ENCODE peak calls at places on chromosome 3, in seven cellular contexts. Y is GM12878, F is Peyer's patch, Z is A549, U is tibial artery, L is endothelial cell of umbilical vein, A is SK-N-SH. G is an unnamed sample.

GRCh38 chr3:39104961-39105686 is 2.3 kb downstream of the GORASP1 start:
- DNase-seq in F (no peak), L (no peak), Y (no peak), U (no peak), A (no peak), Z (no peak), G (no peak)

GRCh38 chr3:15882577-15882976 is 84.8 kb upstream of the ANKRD28 start:
- DNase-seq in L (no peak), F (no peak), A (no peak), Y (no peak), Z (no peak), U (no peak), G (no peak)

GRCh38 chr3:127103116-127103515 is 89.8 kb upstream of the PRR23E start:
- DNase-seq in Z (no peak), L (no peak), F (no peak), A (no peak), U (no peak), Y (no peak), G (no peak)

GRCh38 chr3:128435058-128435457 is 31.6 kb downstream of the DNAJB8 start:
- DNase-seq in Z (no peak), Y (no peak), F (no peak), A (peak), U (no peak), L (no peak), G (peak)

GRCh38 chr3:106268696-106269095 is 399.9 kb upstream of the CBLB start:
- DNase-seq in Z (no peak), A (no peak), Y (no peak), L (no peak), F (no peak), U (no peak), G (no peak)

GRCh38 chr3:189324538-189325138 is 152.9 kb downstream of the TPRG1 start:
- DNase-seq in A (no peak), U (peak), L (peak), F (peak), Y (peak), Z (peak), G (peak)

GRCh38 chr3:61924065-61924740 is 362.8 kb downstream of the PTPRG start:
- DNase-seq in A (no peak), Z (no peak), F (no peak), Y (no peak), L (peak), U (no peak), G (no peak)

GRCh38 chr3:125150525-125151436 is 61.8 kb downstream of the SLC12A8 start:
- DNase-seq in Y (no peak), Z (peak), F (no peak), L (peak), U (no peak), A (peak), G (peak)

GRCh38 chr3:129606522-129607390 is at the start of gene PLXND1:
- DNase-seq in U (peak), Z (peak), Y (no peak), L (peak), A (peak), F (peak), G (peak)

GRCh38 chr3:197468866-197469382 is 86.8 kb downstream of the BDH1 start:
- DNase-seq in A (no peak), Y (no peak), Z (peak), F (peak), U (no peak), L (no peak), G (peak)

GRCh38 chr3:194135806-194136518 is at the start of gene HES1:
- DNase-seq in Y (peak), Z (peak), F (peak), A (peak), U (peak), L (peak), G (peak)
- TF ChIP-seq CTCF in Y (no peak), Z (no peak), F (no peak), A (no peak), U (peak), L (no peak), G (no peak)

GRCh38 chr3:19046440-19046839 is 101.9 kb upstream of the KCNH8 start:
- DNase-seq in U (no peak), Z (peak), A (peak), L (no peak), F (no peak), Y (no peak), G (no peak)
- TF ChIP-seq CTCF in U (no peak), Z (peak), A (peak), L (no peak), F (no peak), Y (no peak), G (no peak)

DNA sequence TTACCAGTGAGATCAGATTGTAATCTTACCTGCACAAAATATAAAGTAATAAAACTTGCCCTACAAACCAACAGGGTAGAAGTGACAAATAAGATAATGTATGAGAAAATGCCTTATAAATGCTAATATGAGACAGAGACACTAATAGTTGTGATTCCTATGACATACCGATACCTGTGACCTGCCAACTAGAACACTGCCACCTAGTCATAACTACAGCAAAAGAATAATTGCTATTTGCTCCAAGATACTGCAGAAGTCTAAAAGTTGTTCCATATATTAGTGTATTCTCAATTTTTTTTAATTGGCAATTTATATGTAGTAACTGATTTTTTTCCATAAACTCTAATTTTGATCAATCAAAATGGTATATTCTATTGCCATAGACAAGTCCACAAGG is 25.3 kb upstream of the GP5 start:
- DNase-seq in L (no peak), U (no peak), Z (no peak), A (no peak), F (no peak), Y (no peak), G (no peak)
- TF ChIP-seq CTCF in L (no peak), U (no peak), Z (no peak), A (no peak), F (no peak), Y (no peak), G (no peak)

GRCh38 chr3:142963266-142964149 is at the start of gene PAQR9:
- DNase-seq in U (no peak), A (peak), Z (peak), L (no peak), F (no peak), Y (no peak), G (peak)
- TF ChIP-seq CTCF in U (no peak), A (peak), Z (peak), L (no peak), F (no peak), Y (no peak), G (no peak)

GRCh38 chr3:171967137-171967783 is 72.1 kb upstream of the FNDC3B start:
- DNase-seq in L (peak), Y (no peak), U (no peak), Z (peak), A (no peak), F (no peak), G (no peak)
- TF ChIP-seq CTCF in L (no peak), Y (no peak), U (no peak), Z (no peak), A (no peak), F (no peak), G (no peak)

DNA sequence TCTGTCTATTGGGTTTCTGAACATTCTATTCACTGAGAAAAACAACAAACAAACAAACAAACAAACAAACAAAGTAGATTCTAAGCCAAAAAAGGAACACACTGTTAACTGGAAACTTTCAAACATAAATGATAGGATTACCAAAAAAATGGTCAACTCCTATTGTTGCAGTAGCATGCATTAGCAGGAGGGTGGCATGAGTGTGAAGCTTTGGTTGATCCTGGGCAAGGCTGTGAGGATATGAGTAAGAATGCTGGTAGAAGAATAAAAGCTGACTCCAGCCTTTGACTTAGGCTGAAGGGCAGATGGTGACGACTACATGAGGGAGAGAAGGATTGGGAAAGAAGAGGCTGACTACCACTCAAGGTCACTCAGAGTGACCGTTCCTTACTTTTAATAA is 810.3 kb downstream of the VGLL3 start:
- DNase-seq in Y (no peak), U (no peak), L (no peak), A (peak), F (no peak), Z (peak), G (peak)
- TF ChIP-seq CTCF in Y (peak), U (no peak), L (no peak), A (peak), F (no peak), Z (no peak), G (no peak)

G was measured in Caco-2.